ENCODE peak calls at places on chromosomes 3 and 15, in eight cellular contexts. Z is AG08395; A is bronchial epithelial cell; Y is stimulated activated naive CD4-positive, alpha-beta T cell treated with Interleukin-2 at 50 U/mL for 16 hours; X is mesothelial cell of epicardium; J is midbrain; P is stimulated activated CD4-positive, alpha-beta T cell treated with anti-CD3 and anti-CD28 coated beads, Interleukin-1b, Interleukin-23, amount 100 ng/mL, for 48 hours; D is GM13976. T is an unnamed sample.

GRCh38 chr15:58830556-58830955 is 59.5 kb downstream of the MINDY2 start:
- DNase-seq in Z (no peak), A (no peak), Y (no peak), X (no peak), J (no peak), P (no peak), D (no peak), T (no peak)

GRCh38 chr3:59817511-59817910 is 767.7 kb upstream of the CFAP20DC start:
- DNase-seq in Z (peak; percentile 12), A (no peak), Y (no peak), X (no peak), J (no peak), P (no peak), D (no peak), T (no peak)

GRCh38 chr15:81940467-81941451 is 105.1 kb downstream of the MEX3B start:
- DNase-seq in Z (no peak), A (peak; percentile 7), Y (no peak), X (no peak), J (no peak), P (no peak), D (no peak), T (no peak)

GRCh38 chr15:67805871-67806538 is 19.3 kb upstream of the SKOR1 start:
- DNase-seq in Z (no peak), A (no peak), Y (no peak), X (peak; percentile 16), J (no peak), P (no peak), D (no peak), T (no peak)

GRCh38 chr3:182198345-182198744 is 486.6 kb downstream of the SOX2 start:
- DNase-seq in Z (no peak), A (no peak), Y (no peak), X (no peak), J (no peak), P (no peak), D (no peak), T (no peak)

GRCh38 chr15:71052356-71052755 is 62.9 kb upstream of the THSD4 start:
- DNase-seq in Z (peak; percentile 39), A (peak; percentile 98), Y (no peak), X (no peak), J (no peak), P (no peak), D (no peak), T (no peak)

GRCh38 chr3:110814170-110815007 is 257.2 kb upstream of the NECTIN3 start:
- DNase-seq in Z (peak; percentile 48), A (peak; percentile 91), Y (peak; percentile 45), X (no peak), J (no peak), P (peak; percentile 28), D (no peak), T (no peak)

GRCh38 chr3:195803309-195803908 is 8.3 kb downstream of the MUC4 start:
- DNase-seq in Z (peak; percentile 76), A (no peak), Y (no peak), X (no peak), J (no peak), P (no peak), D (no peak), T (no peak)

GRCh38 chr3:184632551-184632950 is 71.0 kb downstream of the EPHB3 start:
- DNase-seq in Z (no peak), A (no peak), Y (no peak), X (no peak), J (no peak), P (no peak), D (no peak), T (no peak)

GRCh38 chr3:175149675-175150074 is 290.5 kb downstream of the NAALADL2 start:
- DNase-seq in Z (no peak), A (peak; percentile 70), Y (no peak), X (peak; percentile 49), J (no peak), P (no peak), D (no peak), T (no peak)

GRCh38 chr3:60431599-60431958 is 819.7 kb downstream of the FHIT start:
- DNase-seq in Z (no peak), A (no peak), Y (no peak), X (no peak), J (no peak), P (no peak), D (no peak), T (peak; percentile 38)

GRCh38 chr3:46566040-46566631 is at the start of gene LRRC2:
- DNase-seq in Z (peak; percentile 76), A (peak; percentile 41), Y (peak; percentile 25), X (peak; percentile 53), J (no peak), P (no peak), D (no peak), T (no peak)

GRCh38 chr3:112778298-112779008 is 68.2 kb downstream of the CD200R1L start:
- DNase-seq in Z (peak; percentile 67), A (peak; percentile 91), Y (no peak), X (no peak), J (no peak), P (no peak), D (no peak), T (no peak)

GRCh38 chr3:178083906-178084823 is 452.1 kb upstream of the KCNMB2 start:
- DNase-seq in Z (no peak), A (no peak), Y (no peak), X (no peak), J (peak; percentile 54), P (no peak), D (no peak), T (no peak)

GRCh38 chr3:194871143-194871863 is 185.6 kb downstream of the FAM43A start:
- DNase-seq in Z (peak; percentile 90), A (peak; percentile 90), Y (no peak), X (peak; percentile 60), J (no peak), P (no peak), D (peak; percentile 65), T (no peak)

GRCh38 chr15:69578792-69579587 is 126.4 kb downstream of the RPLP1 start:
- DNase-seq in Z (no peak), A (peak; percentile 61), Y (no peak), X (no peak), J (no peak), P (no peak), D (no peak), T (no peak)

GRCh38 chr15:49843725-49844124 is 222.9 kb downstream of the DTWD1 start:
- DNase-seq in Z (no peak), A (peak; percentile 50), Y (no peak), X (no peak), J (no peak), P (no peak), D (no peak), T (no peak)

GRCh38 chr3:5016218-5017161 is 37.3 kb downstream of the BHLHE40 start:
- DNase-seq in Z (no peak), A (peak; percentile 92), Y (peak; percentile 48), X (no peak), J (peak; percentile 13), P (no peak), D (peak; percentile 62), T (no peak)

GRCh38 chr3:45958333-45958791 is 15.1 kb downstream of the CXCR6 start:
- DNase-seq in Z (peak; percentile 91), A (no peak), Y (no peak), X (no peak), J (no peak), P (no peak), D (no peak), T (no peak)

T was measured in iPS DF 19.7.